ENCODE peak calls at places on chromosomes 7 and 10, in four cellular contexts. Q is activated CD8-positive, alpha-beta T cell treated with anti-CD3 and anti-CD28 coated beads, Interleukin-2, amount 10 ng/mL, durations not matched to agents 7 days and 5 days; B is bronchial epithelial cell; X is anterior cingulate cortex. M is an unnamed sample.

GRCh38 chr10:3622845-3623621 is 162.0 kb downstream of the KLF6 start:
- DNase-seq in Q (peak), B (no peak), X (no peak), M (peak)

GRCh38 chr10:60494774-60495173 is 105.1 kb upstream of the ANK3 start:
- DNase-seq in B (peak), X (no peak), Q (no peak), M (no peak)

GRCh38 chr10:118915161-118915560 is 114.4 kb upstream of the NANOS1 start:
- DNase-seq in X (no peak), Q (no peak), B (no peak), M (no peak)

GRCh38 chr7:138074121-138074520 is 2.1 kb upstream of the AKR1D1 start:
- DNase-seq in Q (no peak), X (no peak), B (peak), M (peak)

GRCh38 chr7:7221602-7222038 is 39.3 kb downstream of the C1GALT1 start:
- DNase-seq in X (no peak), Q (no peak), B (peak), M (peak)

GRCh38 chr7:47458057-47458456 is 123.9 kb downstream of the TNS3 start:
- DNase-seq in X (no peak), B (no peak), Q (no peak), M (no peak)

GRCh38 chr7:87874066-87874465 is 2.1 kb downstream of the SLC25A40 start:
- DNase-seq in Q (no peak), B (no peak), X (no peak), M (no peak)

GRCh38 chr10:470339-471003 is 219.0 kb downstream of the DIP2C start:
- DNase-seq in Q (peak), X (no peak), B (no peak), M (no peak)

GRCh38 chr7:44325181-44325671 is at the start of gene CAMK2B:
- DNase-seq in B (no peak), X (no peak), Q (no peak), M (no peak)

GRCh38 chr10:11898372-11899066 is 75.4 kb downstream of the PROSER2 start:
- DNase-seq in X (no peak), B (peak), Q (no peak), M (peak)

GRCh38 chr10:29635711-29636144 is 957 bp upstream of the SVIL start:
- DNase-seq in X (no peak), Q (peak), B (no peak), M (no peak)

M was measured in NCI-H226.